ENCODE peak calls at places on chromosomes 4 and X, in five cellular contexts. A is GM23338, E is neural progenitor cell, J is HepG2, C is MM.1S. P is an unnamed sample.

GRCh38 chr4:21947768-21948346 is 715 bp downstream of the KCNIP4 start:
- DNase-seq in A (no peak), E (no peak), J (no peak), C (no peak), P (no peak)

GRCh38 chrX:22674947-22675346 is 324.8 kb upstream of the DDX53 start:
- DNase-seq in A (no peak), E (peak), J (no peak), C (no peak), P (no peak)

GRCh38 chr4:175916636-175917351 is 104.7 kb upstream of the GPM6A start:
- DNase-seq in A (no peak), E (no peak), J (no peak), C (no peak), P (no peak)

GRCh38 chr4:53185853-53186590 is 179.8 kb downstream of the SCFD2 start:
- DNase-seq in A (no peak), E (no peak), J (no peak), C (no peak), P (no peak)

GRCh38 chrX:136097871-136098805 is 49.2 kb upstream of the FHL1 start:
- DNase-seq in A (peak), E (no peak), J (no peak), C (no peak), P (no peak)

GRCh38 chr4:182802621-182803020 is 114.6 kb downstream of the DCTD start:
- DNase-seq in A (no peak), E (no peak), J (no peak), C (no peak), P (no peak)

GRCh38 chr4:126004936-126005335 is 690.2 kb downstream of the FAT4 start:
- DNase-seq in A (no peak), E (peak), J (no peak), C (no peak), P (no peak)

GRCh38 chr4:8274772-8275241 is 5.3 kb downstream of the HTRA3 start:
- DNase-seq in A (no peak), E (peak), J (no peak), C (no peak), P (peak)

GRCh38 chrX:8890794-8891193 is 89.6 kb upstream of the FAM9A start:
- DNase-seq in A (no peak), E (no peak), J (no peak), C (no peak), P (no peak)

GRCh38 chr4:94974773-94975172 is 217.0 kb downstream of the BMPR1B start:
- DNase-seq in A (no peak), E (no peak), J (no peak), C (no peak), P (no peak)

GRCh38 chr4:38889143-38889542 is 21.5 kb downstream of the FAM114A1 start:
- DNase-seq in A (no peak), E (no peak), J (peak), C (peak), P (peak)

GRCh38 chrX:65582450-65583082 is 48.0 kb upstream of the LAS1L start:
- DNase-seq in A (peak), E (peak), J (no peak), C (no peak), P (no peak)

GRCh38 chr4:56658410-56659003 is 22.6 kb downstream of the HOPX start:
- DNase-seq in A (no peak), E (no peak), J (no peak), C (no peak), P (no peak)

GRCh38 chr4:112510468-112511293 is 5.3 kb downstream of the NEUROG2 start:
- DNase-seq in A (peak), E (peak), J (no peak), C (no peak), P (no peak)

GRCh38 chr4:141465151-141465550 is 171.2 kb upstream of the IL15 start:
- DNase-seq in A (no peak), E (no peak), J (no peak), C (no peak), P (no peak)

GRCh38 chr4:16140520-16141249 is 56.9 kb upstream of the PROM1 start:
- DNase-seq in A (no peak), E (no peak), J (peak), C (no peak), P (peak)

GRCh38 chrX:46704767-46705386 is 54.0 kb downstream of the SLC9A7 start:
- DNase-seq in A (no peak), E (no peak), J (no peak), C (no peak), P (no peak)

GRCh38 chrX:139200793-139201192 is 329.7 kb upstream of the F9 start:
- DNase-seq in A (no peak), E (no peak), J (no peak), C (no peak), P (peak)

GRCh38 chr4:79882806-79883205 is 190.2 kb downstream of the ANTXR2 start:
- DNase-seq in A (no peak), E (no peak), J (no peak), C (no peak), P (no peak)

GRCh38 chr4:183996868-183997267 is 91.8 kb downstream of the STOX2 start:
- DNase-seq in A (no peak), E (no peak), J (no peak), C (no peak), P (no peak)

GRCh38 chr4:144754562-144755410 is 108.8 kb downstream of the HHIP start:
- DNase-seq in A (peak), E (peak), J (no peak), C (peak), P (no peak)

GRCh38 chr4:184450045-184450444 is 24.3 kb downstream of the IRF2 start:
- DNase-seq in A (no peak), E (no peak), J (no peak), C (no peak), P (no peak)

GRCh38 chrX:46628406-46629371 is 55.1 kb downstream of the CHST7 start:
- DNase-seq in A (no peak), E (no peak), J (no peak), C (peak), P (no peak)

GRCh38 chr4:106864231-106864630 is 171.9 kb downstream of the DKK2 start:
- DNase-seq in A (no peak), E (no peak), J (no peak), C (no peak), P (no peak)

GRCh38 chrX:9278475-9279270 is 186.2 kb upstream of the TBL1X start:
- DNase-seq in A (no peak), E (no peak), J (no peak), C (no peak), P (no peak)

GRCh38 chr4:188613976-188614375 is 474.7 kb downstream of the TRIML1 start:
- DNase-seq in A (no peak), E (no peak), J (no peak), C (no peak), P (no peak)

GRCh38 chr4:56654238-56654632 is 26.9 kb downstream of the HOPX start:
- DNase-seq in A (no peak), E (no peak), J (no peak), C (no peak), P (no peak)

GRCh38 chrX:103211012-103211715 is 3.7 kb upstream of the BEX4 start:
- DNase-seq in A (peak), E (peak), J (peak), C (peak), P (peak)

GRCh38 chr4:85968945-85969830 is 390.7 kb downstream of the MAPK10 start:
- DNase-seq in A (peak), E (peak), J (peak), C (peak), P (peak)

GRCh38 chr4:117481742-117482141 is 396.4 kb upstream of the TRAM1L1 start:
- DNase-seq in A (no peak), E (no peak), J (no peak), C (no peak), P (no peak)

GRCh38 chrX:8284131-8284530 is 113.1 kb upstream of the VCX2 start:
- DNase-seq in A (no peak), E (no peak), J (no peak), C (no peak), P (no peak)

GRCh38 chr4:86338989-86339388 is 20.9 kb downstream of the MAPK10 start:
- DNase-seq in A (no peak), E (no peak), J (no peak), C (no peak), P (peak)

GRCh38 chr4:88659061-88659889 is 38.4 kb downstream of the NAP1L5 start:
- DNase-seq in A (peak), E (peak), J (peak), C (peak), P (peak)

GRCh38 chr4:30718021-30718888 is 1.9 kb upstream of the PCDH7 start:
- DNase-seq in A (peak), E (peak), J (no peak), C (no peak), P (peak)

GRCh38 chr4:190015538-190016368 is 11.3 kb downstream of the FRG2 start:
- DNase-seq in A (peak), E (peak), J (no peak), C (no peak), P (no peak)

GRCh38 chr4:190014771-190015537 is 12.1 kb downstream of the FRG2 start:
- DNase-seq in A (peak), E (peak), J (no peak), C (no peak), P (peak)

GRCh38 chr4:190018201-190018920 is 8.7 kb downstream of the FRG2 start:
- DNase-seq in A (peak), E (no peak), J (no peak), C (no peak), P (no peak)

GRCh38 chr4:190017357-190018200 is 9.5 kb downstream of the FRG2 start:
- DNase-seq in A (peak), E (peak), J (no peak), C (no peak), P (peak)

DNA sequence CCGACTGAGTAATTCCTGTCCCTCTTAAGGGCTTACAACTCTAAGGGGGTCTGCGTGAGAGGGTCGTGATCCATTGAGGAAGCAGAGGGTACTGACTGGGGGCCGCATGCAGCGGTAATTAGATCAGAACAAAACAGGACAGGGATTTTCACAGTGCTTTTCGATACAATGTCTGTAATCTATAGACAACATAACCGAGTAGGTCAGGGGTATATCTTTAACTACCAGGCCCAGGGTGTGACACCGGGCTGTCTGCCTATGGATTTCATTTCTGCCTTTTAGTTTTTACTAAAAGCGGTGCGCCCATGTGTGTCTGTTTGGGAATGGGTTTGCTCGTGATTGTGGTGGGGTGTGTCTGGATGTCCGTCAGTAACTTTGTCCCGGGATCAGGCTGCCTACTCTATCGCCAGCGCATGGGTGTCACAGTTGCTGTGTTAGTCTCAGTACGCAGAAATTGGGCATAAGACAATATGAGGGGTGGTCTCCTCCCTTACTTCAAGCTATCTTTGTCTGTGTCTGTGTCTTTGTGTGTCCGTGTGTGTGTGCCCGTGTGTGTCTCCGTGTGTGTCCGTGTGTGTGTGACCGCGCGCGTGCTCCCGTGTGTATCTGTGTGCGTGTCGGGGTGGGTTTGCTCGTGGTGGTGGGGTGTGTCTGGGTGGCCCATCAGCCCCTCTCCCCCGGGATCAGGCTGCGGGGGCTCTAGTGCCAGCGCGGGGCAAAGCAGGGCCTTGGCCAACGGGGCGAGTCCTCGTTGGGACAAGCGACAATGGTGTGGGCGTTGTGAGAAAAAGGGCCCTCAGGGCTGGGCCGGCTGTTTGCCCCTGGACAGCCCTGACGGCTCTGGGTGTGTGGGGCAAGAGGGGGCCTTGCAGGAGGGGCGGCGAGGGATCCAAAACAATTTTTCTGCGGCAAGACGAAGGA is 10.4 kb downstream of the FRG2 start:
- DNase-seq in A (no peak), E (peak), J (no peak), C (no peak), P (no peak)
- TF ChIP-seq EZH2 in A (peak), E (peak), J (no peak), C (no peak), P (no peak)

DNA sequence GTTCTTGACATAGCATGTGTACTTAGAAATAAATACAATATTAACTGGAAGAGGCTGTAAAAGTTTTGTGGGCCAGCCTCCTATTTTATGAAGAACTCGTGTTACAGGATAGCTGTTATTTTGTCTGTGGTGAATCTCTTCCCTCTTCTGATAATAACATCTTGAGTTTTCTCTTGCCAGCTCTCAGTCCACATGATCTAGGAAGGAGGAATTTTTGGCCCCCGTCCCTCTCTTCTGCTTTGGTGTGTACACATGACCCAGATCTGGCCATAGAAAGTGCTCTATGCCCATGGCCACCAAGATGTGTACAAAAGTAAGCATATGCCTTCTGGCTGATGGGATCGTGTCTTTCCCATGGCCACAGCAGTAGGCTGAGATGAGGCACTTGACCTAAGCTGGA is 108.0 kb upstream of the LEF1 start:
- DNase-seq in A (no peak), E (no peak), J (no peak), C (no peak), P (no peak)
- H2AFZ ChIP-seq in A (no peak), E (no peak), J (no peak), C (no peak), P (no peak)

DNA sequence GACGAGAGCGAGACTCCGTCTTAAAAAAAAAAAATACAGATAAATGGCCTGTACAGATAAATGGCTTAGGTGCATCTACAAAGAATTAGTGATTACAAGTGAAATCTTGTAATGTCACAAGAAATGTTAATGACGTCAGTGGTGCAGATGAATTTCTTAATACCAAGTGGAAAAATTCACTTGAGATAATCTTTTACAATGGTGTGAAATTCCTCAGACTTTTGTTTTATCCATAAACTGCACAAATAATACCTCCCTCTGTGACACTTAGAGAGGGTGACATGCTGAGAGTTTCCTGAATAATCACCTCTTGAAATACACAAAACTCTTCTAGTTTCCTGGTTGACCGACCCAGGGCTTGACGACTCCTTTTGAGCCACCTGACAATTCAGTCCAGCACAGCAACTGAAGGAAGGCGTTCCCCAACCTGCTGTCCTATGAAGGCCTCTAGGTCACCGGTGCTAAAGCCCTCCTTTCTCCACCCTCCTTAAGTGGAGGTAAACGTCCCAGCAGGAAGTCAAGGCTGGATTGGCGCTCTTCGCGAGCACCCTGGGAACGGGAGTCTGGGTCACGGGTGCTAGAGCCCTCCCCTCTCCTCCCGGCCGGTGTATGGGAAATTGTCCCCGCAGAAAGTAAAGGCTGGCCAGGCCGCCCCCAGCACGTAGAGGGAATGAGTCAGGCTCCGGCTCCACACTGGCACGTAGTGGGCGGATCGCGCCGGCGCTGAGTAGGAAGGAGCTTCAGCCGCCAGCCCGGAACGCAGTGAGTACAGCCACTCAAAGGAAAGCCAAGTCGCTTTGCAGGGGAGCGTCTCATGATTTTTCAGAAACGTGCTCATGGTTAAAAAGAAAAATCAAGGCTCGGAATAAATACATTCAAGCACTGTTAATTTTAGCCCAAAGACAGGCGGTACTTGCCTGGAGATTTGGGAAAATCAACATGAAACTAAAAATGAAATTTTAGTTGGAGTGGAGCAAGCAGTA is at the start of gene TMEM144:
- DNase-seq in A (peak), E (peak), J (peak), C (peak), P (peak)
- H3K27ac ChIP-seq in A (no peak), E (no peak), J (peak), C (peak), P (peak)

DNA sequence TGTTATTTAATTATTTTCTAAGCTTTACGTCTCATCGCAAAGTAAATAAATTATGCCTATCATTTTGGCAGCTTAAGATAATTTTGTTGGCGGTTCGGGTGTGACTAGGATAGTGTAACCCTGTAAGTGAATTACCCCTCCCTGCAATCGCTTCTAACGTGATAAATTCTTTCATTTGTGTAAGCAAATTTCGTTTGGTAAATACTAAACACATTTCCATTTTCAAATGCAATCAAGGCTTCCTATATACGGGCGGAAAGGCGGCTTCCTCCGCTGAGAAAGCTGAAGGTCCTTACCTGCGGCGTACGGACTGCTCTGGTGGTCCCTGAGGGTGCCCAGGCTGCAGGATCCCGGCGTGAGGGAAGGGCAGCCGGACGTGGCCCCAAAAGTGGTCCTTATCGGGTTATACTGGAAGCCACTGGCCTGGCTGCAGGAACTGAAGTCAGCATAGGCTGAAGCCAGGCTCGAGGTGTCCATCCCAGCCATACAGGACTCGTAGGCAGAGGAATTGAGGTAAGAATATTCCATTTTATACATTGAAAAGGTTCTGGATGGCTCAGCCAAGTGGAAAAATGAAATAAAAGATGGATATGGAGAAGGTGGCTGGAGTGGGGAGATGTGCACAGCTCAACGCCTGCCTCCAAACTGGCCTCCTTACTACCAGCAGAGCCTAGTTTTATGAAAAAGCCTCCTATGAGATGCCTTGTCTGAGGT is at the start of gene PHOX2B:
- DNase-seq in A (peak), E (peak), J (no peak), C (no peak), P (no peak)
- TF ChIP-seq EZH2 in A (peak), E (no peak), J (no peak), C (no peak), P (peak)

GRCh38 chrX:137929951-137930350 is 364.0 kb downstream of the ZIC3 start:
- DNase-seq in A (no peak), E (no peak), J (no peak), C (no peak), P (no peak)
- H2AFZ ChIP-seq in A (no peak), E (no peak), J (no peak), C (no peak), P (no peak)

GRCh38 chr4:10031663-10032590 is 10.6 kb upstream of the SLC2A9 start:
- DNase-seq in A (peak), E (peak), J (no peak), C (no peak), P (no peak)
- H3K27ac ChIP-seq in A (no peak), E (no peak), J (peak), C (no peak), P (no peak)

DNA sequence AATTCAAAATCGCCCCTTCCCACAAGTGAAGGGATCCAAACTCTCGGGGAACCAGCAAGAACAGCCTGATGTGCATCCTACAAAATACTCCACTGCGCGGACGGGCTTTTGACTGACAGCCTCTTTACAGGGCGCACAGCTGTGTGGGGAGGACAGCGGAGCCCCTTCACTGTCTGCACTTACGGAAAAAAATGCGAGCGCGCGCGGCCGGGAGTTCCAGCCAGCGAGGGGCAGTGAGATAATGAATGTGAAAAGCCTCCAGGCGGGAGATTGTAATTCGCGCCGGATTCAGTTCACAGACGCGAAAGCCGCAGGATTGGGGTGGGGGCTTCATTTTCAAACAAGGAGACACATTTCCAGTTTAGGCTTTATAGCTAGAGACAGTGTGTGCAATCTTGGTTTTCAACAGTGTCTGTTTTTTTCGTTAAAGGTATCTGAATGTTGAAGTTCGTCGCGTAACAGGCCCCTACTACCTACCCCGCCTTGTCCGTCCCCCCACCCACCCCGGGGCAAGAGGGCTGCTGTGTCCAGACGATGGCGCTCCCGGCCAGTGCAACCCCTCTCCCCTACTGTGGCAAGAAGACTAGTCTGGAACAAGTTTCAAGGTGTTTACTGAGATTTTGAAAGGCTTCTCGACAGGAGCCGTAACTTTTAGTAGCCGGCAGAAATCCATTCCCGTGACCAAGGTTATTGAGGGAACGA is 1.7 kb upstream of the GPR50 start:
- DNase-seq in A (peak), E (peak), J (no peak), C (no peak), P (no peak)
- TF ChIP-seq EZH2 in A (peak), E (peak), J (no peak), C (no peak), P (peak)